ENCODE peak calls at places on chromosomes 4 and X, in nine cellular contexts. H is prostate gland, Z is lower leg skin, R is sigmoid colon, T is esophagus squamous epithelium, J is Peyer's patch, C is HCT116, Q is stomach, O is right lobe of liver. D is an unnamed sample.

GRCh38 chr4:30716671-30717207 is 3.4 kb upstream of the PCDH7 start:
- DNase-seq in C (no peak), J (no peak), O (no peak), Q (no peak), R (no peak), T (no peak), H (no peak), Z (no peak), D (no peak)

GRCh38 chrX:68685722-68686683 is 38.5 kb downstream of the STARD8 start:
- DNase-seq in R (peak; percentile 81), C (no peak), Q (no peak), O (no peak), T (peak; percentile 1), Z (no peak), J (no peak), H (no peak), D (peak; percentile 46)

GRCh38 chrX:123590842-123591491 is 141.9 kb downstream of the THOC2 start:
- DNase-seq in Z (no peak), R (no peak), T (no peak), C (no peak), Q (no peak), O (no peak), J (no peak), H (no peak), D (no peak)

GRCh38 chr4:74618659-74619058 is 173.7 kb downstream of the AREG start:
- DNase-seq in Z (no peak), T (no peak), J (no peak), Q (no peak), O (no peak), H (no peak), C (no peak), R (no peak), D (no peak)

GRCh38 chr4:28229092-28229491 is 1368.5 kb downstream of the STIM2 start:
- DNase-seq in C (no peak), R (no peak), J (no peak), H (no peak), T (no peak), Q (no peak), Z (no peak), O (no peak), D (no peak)

GRCh38 chrX:54386314-54386713 is 28.5 kb upstream of the WNK3 start:
- DNase-seq in T (no peak), J (no peak), R (no peak), H (no peak), C (no peak), O (no peak), Z (no peak), Q (no peak), D (no peak)

GRCh38 chr4:137678796-137679195 is 146.5 kb upstream of the PCDH18 start:
- DNase-seq in Z (no peak), O (no peak), R (no peak), T (no peak), Q (no peak), C (no peak), J (no peak), H (no peak), D (no peak)

GRCh38 chrX:84340981-84341380 is 153.0 kb upstream of the RPS6KA6 start:
- DNase-seq in H (no peak), R (no peak), C (no peak), Z (no peak), J (no peak), T (no peak), Q (no peak), O (no peak), D (no peak)

GRCh38 chrX:65273152-65273551 is 261.4 kb downstream of the LAS1L start:
- DNase-seq in Q (no peak), Z (no peak), H (no peak), C (no peak), O (no peak), J (no peak), R (no peak), T (no peak), D (no peak)

GRCh38 chr4:170497105-170497504 is 407.3 kb upstream of the AADAT start:
- DNase-seq in Z (no peak), J (no peak), O (no peak), T (no peak), Q (no peak), R (no peak), C (no peak), H (no peak), D (peak; percentile 19)

GRCh38 chr4:99102634-99103033 is 14.0 kb upstream of the ADH5 start:
- DNase-seq in H (no peak), J (no peak), C (no peak), Q (no peak), O (no peak), T (no peak), R (no peak), Z (no peak), D (no peak)

GRCh38 chr4:184907216-184907615 is 81.4 kb upstream of the ACSL1 start:
- DNase-seq in H (no peak), T (no peak), R (no peak), C (no peak), J (no peak), Z (no peak), Q (no peak), O (no peak), D (no peak)

GRCh38 chr4:103098331-103098730 is 1.3 kb downstream of the BDH2 start:
- DNase-seq in R (no peak), T (no peak), H (no peak), Z (no peak), Q (no peak), O (no peak), C (no peak), J (no peak), D (no peak)

GRCh38 chrX:31353095-31353494 is 281.3 kb upstream of the FTHL17 start:
- DNase-seq in T (no peak), H (no peak), R (no peak), C (no peak), Z (no peak), Q (no peak), O (no peak), J (no peak), D (no peak)

GRCh38 chrX:129609395-129609794 is 45.4 kb downstream of the APLN start:
- DNase-seq in O (no peak), J (no peak), R (no peak), C (no peak), T (no peak), Q (no peak), H (no peak), Z (no peak), D (no peak)

GRCh38 chrX:19811807-19812604 is 75.4 kb downstream of the SH3KBP1 start:
- DNase-seq in Z (no peak), C (no peak), T (no peak), O (no peak), J (no peak), R (no peak), H (no peak), Q (no peak), D (no peak)

GRCh38 chrX:40736170-40736505 is 796 bp upstream of the MED14 start:
- DNase-seq in Q (no peak), C (no peak), Z (no peak), T (no peak), J (no peak), O (no peak), H (no peak), R (no peak), D (no peak)
- TF ChIP-seq POLR2A in Q (no peak), C (no peak), Z (no peak), T (no peak), J (no peak), O (no peak), H (no peak), R (no peak), D (no peak)

GRCh38 chr4:4866833-4867744 is 7.6 kb downstream of the MSX1 start:
- DNase-seq in J (no peak), C (no peak), H (no peak), Q (no peak), O (no peak), Z (no peak), R (no peak), T (no peak), D (peak; percentile 41)
- H3K4me3 ChIP-seq in J (no peak overlapping the region), C (no peak overlapping the region), H (no peak overlapping the region), Q (no peak overlapping the region), O (no peak overlapping the region), Z (no peak overlapping the region), R (no peak overlapping the region), T (no peak overlapping the region), D (no peak overlapping the region)

DNA sequence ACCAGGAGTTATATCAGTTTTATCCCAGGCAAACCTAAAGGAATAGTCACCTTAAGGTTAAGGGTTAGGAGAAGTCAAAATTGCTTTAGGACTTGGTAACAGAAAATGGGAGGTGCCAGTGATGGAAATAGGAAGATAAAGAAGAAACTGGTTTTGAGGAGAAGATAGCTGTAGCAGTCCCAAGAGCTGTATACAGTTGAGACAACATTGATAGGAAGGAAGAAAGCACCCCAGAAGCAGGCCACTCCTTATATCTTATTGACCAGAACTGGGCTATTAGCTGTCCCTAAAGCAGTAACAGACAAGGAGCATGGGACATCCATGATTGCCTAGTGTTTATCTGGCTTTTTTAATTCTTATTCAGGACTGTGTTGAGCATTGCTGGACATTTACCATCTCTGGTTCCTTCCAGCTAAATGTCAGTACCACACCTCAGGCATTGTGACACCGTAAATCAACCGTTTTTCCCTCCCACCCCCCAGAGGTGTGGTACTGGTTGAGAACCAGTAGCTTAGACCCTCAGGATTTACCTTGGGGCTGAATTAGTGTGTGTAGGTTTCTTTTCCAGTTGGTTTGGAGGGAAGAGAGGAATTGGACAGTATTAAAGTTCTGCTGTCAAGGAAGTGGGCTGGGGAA is 2.0 kb upstream of the PGRMC2 start:
- DNase-seq in H (no peak), O (no peak), Z (no peak), Q (no peak), T (no peak), J (no peak), R (no peak), C (no peak), D (no peak)
- TF ChIP-seq POLR2A in H (no peak), O (no peak), Z (no peak), Q (no peak), T (no peak), J (no peak), R (no peak), C (no peak), D (no peak)

GRCh38 chr4:89755210-89755609 is 81.8 kb downstream of the SNCA start:
- DNase-seq in R (no peak), Q (no peak), T (no peak), H (no peak), O (no peak), C (no peak), J (no peak), Z (no peak), D (no peak)

GRCh38 chr4:89751416-89751815 is 85.5 kb downstream of the SNCA start:
- DNase-seq in H (no peak), Q (no peak), C (no peak), J (no peak), O (no peak), R (no peak), T (no peak), Z (no peak), D (no peak)

GRCh38 chr4:89753601-89754066 is 83.3 kb downstream of the SNCA start:
- DNase-seq in Z (no peak), Q (no peak), C (peak; percentile 55), H (peak; percentile 17), T (no peak), R (no peak), O (no peak), J (no peak), D (no peak)

GRCh38 chr4:89754531-89754930 is 82.4 kb downstream of the SNCA start:
- DNase-seq in Q (no peak), T (no peak), Z (no peak), J (no peak), R (no peak), C (no peak), H (no peak), O (no peak), D (no peak)

GRCh38 chr4:89752932-89753598 is 83.9 kb downstream of the SNCA start:
- DNase-seq in Z (peak; percentile 26), C (no peak), J (no peak), T (no peak), O (no peak), Q (no peak), R (peak; percentile 69), H (no peak), D (peak; percentile 3)
- H3K4me3 ChIP-seq in Z (no peak overlapping the region), C (peak overlapping the region; percentile 27), J (no peak overlapping the region), T (no peak overlapping the region), O (no peak overlapping the region), Q (no peak overlapping the region), R (no peak overlapping the region), H (no peak overlapping the region), D (no peak overlapping the region)